ENCODE peak calls at places on chromosomes 5 and 9, in ten cellular contexts. S is prostate gland, W is transverse colon, X is IMR-90, I is HCT116, V is ovary, A is adrenal gland, M is Peyer's patch, B is suprapubic skin, N is stomach. G is an unnamed sample. For H3K4me1, the result is how much of the 10 kb centered on the place peaks cover.

GRCh38 chr5:4208537-4208936 is 612.9 kb downstream of the IRX1 start:
- DNase-seq in B (no peak), X (no peak), M (no peak), W (no peak), S (no peak), I (no peak), V (no peak), A (no peak), N (no peak), G (no peak)

GRCh38 chr9:132210472-132211145 is 48.8 kb downstream of the NTNG2 start:
- DNase-seq in X (peak), N (no peak), V (no peak), W (no peak), S (no peak), A (no peak), B (no peak), I (no peak), M (no peak), G (no peak)

GRCh38 chr5:7787770-7788169 is 63.2 kb downstream of the CFAP90 start:
- DNase-seq in N (no peak), S (no peak), V (no peak), I (no peak), A (no peak), B (no peak), W (no peak), M (no peak), X (no peak), G (no peak)

GRCh38 chr9:114733814-114734213 is 51.8 kb upstream of the TEX48 start:
- DNase-seq in B (no peak), X (peak), W (no peak), M (no peak), N (no peak), I (no peak), V (no peak), A (no peak), S (no peak), G (no peak)

GRCh38 chr5:152142845-152143469 is 218.3 kb upstream of the GLRA1 start:
- DNase-seq in X (peak), A (peak), N (peak), S (peak), M (no peak), W (peak), I (peak), V (peak), B (no peak), G (no peak)

GRCh38 chr9:70981312-70981711 is 140.1 kb downstream of the TRPM3 start:
- DNase-seq in W (no peak), A (no peak), B (no peak), X (no peak), V (no peak), M (no peak), S (no peak), N (no peak), I (no peak), G (no peak)

GRCh38 chr9:107833295-107833694 is 343.7 kb upstream of the KLF4 start:
- DNase-seq in W (no peak), I (no peak), V (no peak), X (peak), A (no peak), S (no peak), M (no peak), B (no peak), N (no peak), G (no peak)

GRCh38 chr9:130932220-130933069 is 6.6 kb downstream of the FIBCD1 start:
- DNase-seq in M (no peak), B (no peak), X (peak), W (no peak), S (no peak), N (no peak), A (peak), I (no peak), V (no peak), G (peak)

GRCh38 chr5:68875351-68875750 is 218.5 kb upstream of the SLC30A5 start:
- DNase-seq in B (no peak), N (no peak), I (no peak), A (no peak), V (no peak), W (no peak), S (no peak), X (no peak), M (no peak), G (no peak)

GRCh38 chr5:181283347-181283746 is 22.4 kb upstream of the TRIM52 start:
- DNase-seq in I (no peak), X (no peak), A (no peak), S (no peak), N (no peak), B (peak), V (no peak), M (no peak), W (no peak), G (no peak)

GRCh38 chr9:124251188-124251587 is 6.6 kb upstream of the NEK6 start:
- DNase-seq in X (no peak), A (no peak), S (no peak), N (no peak), B (no peak), M (no peak), W (no peak), I (no peak), V (no peak), G (no peak)

GRCh38 chr9:37967681-37968080 is 63.8 kb upstream of the SLC25A51 start:
- DNase-seq in S (no peak), M (peak), W (no peak), X (no peak), I (no peak), A (no peak), V (no peak), B (no peak), N (no peak), G (no peak)
- H3K27ac ChIP-seq in S (peak), M (peak), W (peak), X (no peak), I (peak), A (no peak), V (no peak), B (no peak), N (peak), G (no peak)

DNA sequence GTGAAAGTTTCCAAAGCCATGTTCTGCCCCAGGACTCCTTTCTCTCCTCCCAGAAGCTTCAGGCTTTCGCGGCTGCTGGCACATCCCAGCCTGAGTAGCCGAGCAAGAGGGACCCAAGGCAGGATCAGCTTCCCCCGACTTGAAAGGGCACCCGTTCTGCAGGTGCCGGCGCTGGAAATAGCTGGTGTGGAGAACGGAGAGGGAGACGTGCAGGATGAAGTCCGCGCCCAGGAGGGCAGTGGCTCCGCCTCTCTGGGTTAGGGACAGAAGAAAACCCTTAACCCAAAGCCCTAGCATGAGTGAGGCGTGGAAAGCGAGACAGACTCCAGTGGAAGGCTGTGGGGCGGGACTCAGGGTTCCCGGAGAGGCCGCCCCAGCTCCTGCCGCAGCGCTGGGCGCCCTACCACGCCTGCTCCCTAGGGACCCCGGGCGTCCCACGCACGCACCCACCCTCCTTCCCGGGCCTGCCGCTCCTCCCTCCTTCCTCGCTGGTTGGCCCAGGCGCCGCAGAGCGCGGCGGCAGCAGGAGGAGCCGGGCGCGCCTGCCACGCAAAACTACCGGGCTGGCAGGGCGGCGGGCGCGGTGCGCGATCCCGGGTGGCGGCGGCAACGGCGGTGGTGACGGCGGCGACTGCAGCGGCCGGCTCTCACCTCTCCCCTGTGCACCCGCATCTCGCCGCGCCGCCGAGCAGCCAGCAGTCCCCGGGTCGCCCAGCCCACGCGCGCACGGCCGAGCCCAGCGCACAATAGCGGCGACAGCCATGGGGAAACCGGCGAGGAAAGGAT is at the start of gene SLC1A1:
- DNase-seq in S (peak), W (peak), B (peak), N (peak), V (peak), M (peak), I (peak), X (peak), A (peak), G (peak)
- TF ChIP-seq POLR2A in S (peak), W (peak), B (no peak), N (no peak), V (no peak), M (peak), I (no peak), X (no peak), A (no peak), G (peak)

DNA sequence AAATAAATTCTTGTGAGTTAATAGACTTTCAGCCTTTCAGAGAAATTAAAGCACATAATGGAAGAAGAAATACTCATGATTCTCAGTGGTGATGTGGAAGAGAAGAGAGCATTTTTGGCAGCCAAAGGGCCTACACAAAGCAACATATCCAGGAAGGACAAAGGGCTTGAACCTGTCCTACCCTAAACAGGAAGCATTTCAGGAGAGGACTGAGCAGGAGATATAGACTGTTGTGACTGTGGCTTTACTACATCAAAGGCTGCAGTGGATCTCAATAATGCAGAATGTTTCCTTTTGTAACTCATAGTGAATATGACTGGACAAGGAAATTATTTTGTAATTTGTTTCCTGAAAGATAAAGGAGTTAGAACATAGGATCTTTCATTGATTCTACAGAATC is 1.3 kb upstream of the PARP8 start:
- DNase-seq in X (no peak), N (no peak), V (no peak), A (no peak), B (no peak), S (no peak), M (no peak), I (no peak), W (no peak), G (no peak)
- H3K4me1 ChIP-seq in X (under half), N (under half), V (under half), A (under half), B (under half), S (under half), M (under half), I (under half), W (under half), G (under half)

GRCh38 chr9:89426389-89426961 is 71.4 kb downstream of the SEMA4D start:
- DNase-seq in V (no peak), M (no peak), X (no peak), W (peak), B (no peak), S (no peak), I (no peak), N (no peak), A (no peak), G (peak)

GRCh38 chr9:89427621-89428221 is 70.2 kb downstream of the SEMA4D start:
- DNase-seq in W (no peak), V (no peak), I (no peak), N (no peak), X (peak), M (no peak), B (no peak), S (no peak), A (peak), G (no peak)

GRCh38 chr9:89428901-89429890 is 68.7 kb downstream of the SEMA4D start:
- DNase-seq in M (no peak), V (no peak), W (peak), X (no peak), B (no peak), I (no peak), N (no peak), A (no peak), S (no peak), G (no peak)

GRCh38 chr9:89425921-89426388 is 72.0 kb downstream of the SEMA4D start:
- DNase-seq in M (no peak), V (no peak), B (no peak), W (no peak), I (no peak), A (no peak), X (no peak), S (no peak), N (no peak), G (no peak)

GRCh38 chr9:89428222-89428761 is 69.6 kb downstream of the SEMA4D start:
- DNase-seq in S (no peak), X (no peak), I (no peak), B (no peak), V (no peak), W (no peak), N (no peak), M (no peak), A (peak), G (no peak)
- H3K27ac ChIP-seq in S (no peak), X (no peak), I (no peak), B (no peak), V (no peak), W (no peak), N (peak), M (peak), A (peak), G (no peak)

DNA sequence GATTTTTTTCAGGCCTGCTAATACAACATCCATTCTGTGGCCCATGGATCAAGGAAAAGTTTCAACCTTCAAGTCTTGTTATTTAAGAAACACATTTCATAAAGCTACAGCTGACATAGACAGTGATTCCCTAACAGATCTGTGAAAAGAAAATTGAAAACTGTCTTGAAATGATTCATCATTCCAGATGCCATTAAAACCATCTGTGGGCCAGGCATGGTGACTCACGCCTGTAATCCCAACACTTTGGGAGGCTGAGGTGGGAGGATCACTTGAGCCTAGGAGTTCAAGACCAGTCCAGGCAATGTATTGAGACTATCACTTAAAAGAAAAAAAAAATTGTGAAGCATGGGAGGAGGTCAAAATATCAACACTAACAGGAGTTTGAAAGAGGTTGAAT is 6.0 kb downstream of the RAPGEF6 start:
- DNase-seq in X (peak), A (no peak), I (no peak), M (no peak), V (no peak), N (no peak), S (no peak), B (no peak), W (peak), G (no peak)
- TF ChIP-seq POLR2A in X (no peak), A (no peak), I (no peak), M (no peak), V (no peak), N (no peak), S (no peak), B (no peak), W (no peak), G (no peak)

DNA sequence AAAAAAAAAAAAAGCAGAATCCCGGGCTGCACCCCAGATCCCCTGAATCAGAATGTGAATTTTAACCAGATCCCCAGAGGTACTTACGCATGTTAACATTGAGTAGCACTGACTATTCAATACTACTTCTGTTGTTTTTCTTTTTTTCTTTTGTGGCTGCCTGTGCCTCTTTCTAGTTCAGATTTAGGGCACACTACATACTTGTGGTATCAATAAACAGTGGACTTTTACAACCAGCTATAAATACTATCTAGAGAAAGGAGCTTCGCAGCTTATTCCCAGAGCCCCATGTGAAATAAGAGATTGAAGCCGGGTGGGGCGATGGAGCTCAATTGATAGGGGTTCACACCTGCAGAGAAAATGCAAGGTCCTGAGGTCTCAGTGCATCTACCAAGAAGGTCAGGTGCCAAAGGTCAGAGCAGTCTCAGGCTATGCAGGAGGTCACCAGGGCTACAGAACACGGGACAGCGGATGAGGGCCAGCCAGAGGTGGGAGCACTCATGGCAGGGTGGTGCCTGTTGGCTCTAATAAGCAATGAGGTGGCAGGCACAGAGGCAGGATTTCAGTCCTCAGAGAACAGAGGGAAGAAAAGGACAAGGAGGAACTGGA is 22.3 kb downstream of the WWC1 start:
- DNase-seq in X (no peak), N (no peak), M (peak), A (no peak), I (no peak), W (no peak), B (no peak), V (no peak), S (no peak), G (no peak)
- H3K4me1 ChIP-seq in X (under half), N (half or more), M (under half), A (under half), I (half or more), W (under half), B (under half), V (under half), S (under half), G (under half)

GRCh38 chr9:16871358-16872151 is 1.1 kb upstream of the BNC2 start:
- DNase-seq in W (peak), N (peak), B (no peak), V (peak), X (peak), S (peak), A (peak), I (no peak), M (peak), G (peak)
- H3K27ac ChIP-seq in W (peak), N (peak), B (peak), V (peak), X (peak), S (peak), A (peak), I (no peak), M (peak), G (peak)

GRCh38 chr9:33265211-33265885 is 499 bp downstream of the CHMP5 start:
- DNase-seq in V (no peak), B (no peak), S (no peak), M (no peak), W (peak), X (no peak), N (no peak), A (peak), I (no peak), G (no peak)
- TF ChIP-seq POLR2A in V (no peak), B (no peak), S (no peak), M (no peak), W (no peak), X (no peak), N (no peak), A (no peak), I (no peak), G (no peak)